ENCODE peak calls at places on chromosomes 11 and 22, in nine cellular contexts. One of them, this sample, is unnamed.

GRCh38 chr22:48863965-48864538 is 963.6 kb downstream of the BRD1 start:
- DNase-seq in T follicular helper cell: no peak
- DNase-seq in PC-9: no peak
- DNase-seq in AG04450: no peak
- DNase-seq in smooth muscle cell of the brain vasculature: no peak
- DNase-seq in pancreas: no peak
- DNase-seq in GM04504: no peak
- DNase-seq in AG08396: no peak
- DNase-seq in cardiac muscle cell: no peak
- DNase-seq in this sample: no peak

GRCh38 chr11:15696069-15696468 is 581.3 kb downstream of the INSC start:
- DNase-seq in T follicular helper cell: no peak
- DNase-seq in PC-9: no peak
- DNase-seq in AG04450: no peak
- DNase-seq in smooth muscle cell of the brain vasculature: no peak
- DNase-seq in pancreas: no peak
- DNase-seq in GM04504: no peak
- DNase-seq in AG08396: no peak
- DNase-seq in cardiac muscle cell: no peak
- DNase-seq in this sample: no peak

GRCh38 chr11:2791521-2792375 is 92.0 kb upstream of the KCNQ1OT1 start:
- DNase-seq in T follicular helper cell: no peak
- DNase-seq in PC-9: no peak
- DNase-seq in AG04450: no peak
- DNase-seq in smooth muscle cell of the brain vasculature: no peak
- DNase-seq in pancreas: no peak
- DNase-seq in GM04504: no peak
- DNase-seq in AG08396: no peak
- DNase-seq in cardiac muscle cell: no peak
- DNase-seq in this sample: no peak

GRCh38 chr22:36010090-36010489 is 18.5 kb downstream of the RBFOX2 start:
- DNase-seq in T follicular helper cell: no peak
- DNase-seq in PC-9: no peak
- DNase-seq in AG04450: no peak
- DNase-seq in smooth muscle cell of the brain vasculature: no peak
- DNase-seq in pancreas: peak
- DNase-seq in GM04504: no peak
- DNase-seq in AG08396: no peak
- DNase-seq in cardiac muscle cell: peak
- DNase-seq in this sample: no peak

GRCh38 chr11:65663634-65664200 is 1.0 kb upstream of the RELA start:
- DNase-seq in T follicular helper cell: no peak
- DNase-seq in PC-9: peak
- DNase-seq in AG04450: no peak
- DNase-seq in smooth muscle cell of the brain vasculature: no peak
- DNase-seq in pancreas: peak
- DNase-seq in GM04504: peak
- DNase-seq in AG08396: peak
- DNase-seq in cardiac muscle cell: no peak
- DNase-seq in this sample: no peak

GRCh38 chr11:125378083-125378482 is 118.0 kb downstream of the FEZ1 start:
- DNase-seq in T follicular helper cell: no peak
- DNase-seq in PC-9: no peak
- DNase-seq in AG04450: no peak
- DNase-seq in smooth muscle cell of the brain vasculature: no peak
- DNase-seq in pancreas: no peak
- DNase-seq in GM04504: no peak
- DNase-seq in AG08396: no peak
- DNase-seq in cardiac muscle cell: no peak
- DNase-seq in this sample: no peak

GRCh38 chr22:44439356-44440223 is 58.4 kb downstream of the RTL6 start:
- DNase-seq in T follicular helper cell: no peak
- DNase-seq in PC-9: no peak
- DNase-seq in AG04450: no peak
- DNase-seq in smooth muscle cell of the brain vasculature: no peak
- DNase-seq in pancreas: no peak
- DNase-seq in GM04504: no peak
- DNase-seq in AG08396: no peak
- DNase-seq in cardiac muscle cell: no peak
- DNase-seq in this sample: no peak

GRCh38 chr11:82995754-82996398 is 75.8 kb downstream of the RAB30 start:
- DNase-seq in T follicular helper cell: no peak
- DNase-seq in PC-9: no peak
- DNase-seq in AG04450: no peak
- DNase-seq in smooth muscle cell of the brain vasculature: no peak
- DNase-seq in pancreas: no peak
- DNase-seq in GM04504: peak
- DNase-seq in AG08396: peak
- DNase-seq in cardiac muscle cell: no peak
- DNase-seq in this sample: no peak

GRCh38 chr22:22600862-22601261 is 41.8 kb upstream of the PRAME start:
- DNase-seq in T follicular helper cell: no peak
- DNase-seq in PC-9: no peak
- DNase-seq in AG04450: no peak
- DNase-seq in smooth muscle cell of the brain vasculature: no peak
- DNase-seq in pancreas: no peak
- DNase-seq in GM04504: no peak
- DNase-seq in AG08396: no peak
- DNase-seq in cardiac muscle cell: no peak
- DNase-seq in this sample: no peak

GRCh38 chr11:79362821-79363220 is 78.0 kb downstream of the TENM4 start:
- DNase-seq in T follicular helper cell: no peak
- DNase-seq in PC-9: no peak
- DNase-seq in AG04450: no peak
- DNase-seq in smooth muscle cell of the brain vasculature: no peak
- DNase-seq in pancreas: no peak
- DNase-seq in GM04504: no peak
- DNase-seq in AG08396: no peak
- DNase-seq in cardiac muscle cell: no peak
- DNase-seq in this sample: no peak

GRCh38 chr11:69972351-69972802 is 105.7 kb upstream of the ANO1 start:
- DNase-seq in T follicular helper cell: peak
- DNase-seq in PC-9: no peak
- DNase-seq in AG04450: no peak
- DNase-seq in smooth muscle cell of the brain vasculature: no peak
- DNase-seq in pancreas: no peak
- DNase-seq in GM04504: no peak
- DNase-seq in AG08396: no peak
- DNase-seq in cardiac muscle cell: no peak
- DNase-seq in this sample: no peak

GRCh38 chr11:110818032-110818687 is 105.9 kb upstream of the ARHGAP20 start:
- DNase-seq in T follicular helper cell: no peak
- DNase-seq in PC-9: no peak
- DNase-seq in AG04450: no peak
- DNase-seq in smooth muscle cell of the brain vasculature: no peak
- DNase-seq in pancreas: no peak
- DNase-seq in GM04504: no peak
- DNase-seq in AG08396: no peak
- DNase-seq in cardiac muscle cell: no peak
- DNase-seq in this sample: peak

GRCh38 chr11:19814421-19814820 is 101.8 kb downstream of the NAV2 start:
- DNase-seq in T follicular helper cell: no peak
- DNase-seq in PC-9: no peak
- DNase-seq in AG04450: no peak
- DNase-seq in smooth muscle cell of the brain vasculature: no peak
- DNase-seq in pancreas: no peak
- DNase-seq in GM04504: no peak
- DNase-seq in AG08396: no peak
- DNase-seq in cardiac muscle cell: no peak
- DNase-seq in this sample: no peak

GRCh38 chr11:123558536-123559315 is 95.7 kb downstream of the SCN3B start:
- DNase-seq in T follicular helper cell: no peak
- DNase-seq in PC-9: no peak
- DNase-seq in AG04450: no peak
- DNase-seq in smooth muscle cell of the brain vasculature: no peak
- DNase-seq in pancreas: no peak
- DNase-seq in GM04504: no peak
- DNase-seq in AG08396: no peak
- DNase-seq in cardiac muscle cell: no peak
- DNase-seq in this sample: no peak

GRCh38 chr11:82967381-82967780 is 65.8 kb downstream of the DDIAS start:
- DNase-seq in T follicular helper cell: no peak
- DNase-seq in PC-9: no peak
- DNase-seq in AG04450: no peak
- DNase-seq in smooth muscle cell of the brain vasculature: no peak
- DNase-seq in pancreas: no peak
- DNase-seq in GM04504: no peak
- DNase-seq in AG08396: no peak
- DNase-seq in cardiac muscle cell: no peak
- DNase-seq in this sample: no peak

GRCh38 chr11:92225206-92225562 is 566 bp downstream of the FAT3 start:
- DNase-seq in T follicular helper cell: no peak
- DNase-seq in PC-9: peak
- DNase-seq in AG04450: no peak
- DNase-seq in smooth muscle cell of the brain vasculature: no peak
- DNase-seq in pancreas: no peak
- DNase-seq in GM04504: no peak
- DNase-seq in AG08396: no peak
- DNase-seq in cardiac muscle cell: peak
- DNase-seq in this sample: no peak

GRCh38 chr11:9759519-9760179 is 95.8 kb downstream of the SWAP70 start:
- DNase-seq in T follicular helper cell: peak
- DNase-seq in PC-9: peak
- DNase-seq in AG04450: peak
- DNase-seq in smooth muscle cell of the brain vasculature: peak
- DNase-seq in pancreas: peak
- DNase-seq in GM04504: peak
- DNase-seq in AG08396: peak
- DNase-seq in cardiac muscle cell: no peak
- DNase-seq in this sample: peak

GRCh38 chr22:44580176-44580575 is 82.1 kb upstream of the RTL6 start:
- DNase-seq in T follicular helper cell: no peak
- DNase-seq in PC-9: no peak
- DNase-seq in AG04450: no peak
- DNase-seq in smooth muscle cell of the brain vasculature: no peak
- DNase-seq in pancreas: peak
- DNase-seq in GM04504: no peak
- DNase-seq in AG08396: no peak
- DNase-seq in cardiac muscle cell: no peak
- DNase-seq in this sample: no peak

GRCh38 chr11:71548716-71549151 is 514 bp downstream of the KRTAP5-9 start:
- DNase-seq in T follicular helper cell: no peak
- DNase-seq in PC-9: no peak
- DNase-seq in AG04450: no peak
- DNase-seq in smooth muscle cell of the brain vasculature: no peak
- DNase-seq in pancreas: no peak
- DNase-seq in GM04504: no peak
- DNase-seq in AG08396: no peak
- DNase-seq in cardiac muscle cell: no peak
- DNase-seq in this sample: no peak

GRCh38 chr11:79160786-79161403 is 279.9 kb downstream of the TENM4 start:
- DNase-seq in T follicular helper cell: no peak
- DNase-seq in PC-9: no peak
- DNase-seq in AG04450: no peak
- DNase-seq in smooth muscle cell of the brain vasculature: peak
- DNase-seq in pancreas: no peak
- DNase-seq in GM04504: no peak
- DNase-seq in AG08396: peak
- DNase-seq in cardiac muscle cell: peak
- DNase-seq in this sample: no peak

GRCh38 chr11:45939836-45940235 is 17.4 kb downstream of the LARGE2 start:
- DNase-seq in T follicular helper cell: no peak
- DNase-seq in PC-9: no peak
- DNase-seq in AG04450: no peak
- DNase-seq in smooth muscle cell of the brain vasculature: no peak
- DNase-seq in pancreas: no peak
- DNase-seq in GM04504: no peak
- DNase-seq in AG08396: no peak
- DNase-seq in cardiac muscle cell: no peak
- DNase-seq in this sample: no peak

GRCh38 chr11:31882951-31883392 is 71.8 kb upstream of the PAX6 start:
- DNase-seq in T follicular helper cell: no peak
- DNase-seq in PC-9: peak
- DNase-seq in AG04450: no peak
- DNase-seq in smooth muscle cell of the brain vasculature: peak
- DNase-seq in pancreas: no peak
- DNase-seq in GM04504: no peak
- DNase-seq in AG08396: no peak
- DNase-seq in cardiac muscle cell: no peak
- DNase-seq in this sample: no peak

GRCh38 chr11:59773082-59773438 is 17.9 kb downstream of the STX3 start:
- DNase-seq in T follicular helper cell: no peak
- DNase-seq in PC-9: no peak
- DNase-seq in AG04450: no peak
- DNase-seq in smooth muscle cell of the brain vasculature: no peak
- DNase-seq in pancreas: no peak
- DNase-seq in GM04504: no peak
- DNase-seq in AG08396: no peak
- DNase-seq in cardiac muscle cell: no peak
- DNase-seq in this sample: no peak

GRCh38 chr11:8484251-8484650 is 109.8 kb downstream of the STK33 start:
- DNase-seq in T follicular helper cell: no peak
- DNase-seq in PC-9: no peak
- DNase-seq in AG04450: no peak
- DNase-seq in smooth muscle cell of the brain vasculature: no peak
- DNase-seq in pancreas: no peak
- DNase-seq in GM04504: no peak
- DNase-seq in AG08396: no peak
- DNase-seq in cardiac muscle cell: no peak
- DNase-seq in this sample: no peak

GRCh38 chr11:34331329-34331728 is 26.5 kb downstream of the ABTB2 start:
- DNase-seq in T follicular helper cell: no peak
- DNase-seq in PC-9: no peak
- DNase-seq in AG04450: no peak
- DNase-seq in smooth muscle cell of the brain vasculature: no peak
- DNase-seq in pancreas: no peak
- DNase-seq in GM04504: peak
- DNase-seq in AG08396: no peak
- DNase-seq in cardiac muscle cell: no peak
- DNase-seq in this sample: no peak

GRCh38 chr11:93507517-93507916 is 35.7 kb downstream of the SMCO4 start:
- DNase-seq in T follicular helper cell: no peak
- DNase-seq in PC-9: no peak
- DNase-seq in AG04450: no peak
- DNase-seq in smooth muscle cell of the brain vasculature: no peak
- DNase-seq in pancreas: no peak
- DNase-seq in GM04504: no peak
- DNase-seq in AG08396: no peak
- DNase-seq in cardiac muscle cell: no peak
- DNase-seq in this sample: no peak

This sample was measured in HS-5.